ENCODE peak calls at places on chromosomes 11 and 22, in seven cellular contexts. One of them, this sample, is unnamed.

GRCh38 chr11:63866211-63866610 is 27.3 kb downstream of the MARK2 start:
- DNase-seq in H1: no peak
- DNase-seq in K562: peak
- DNase-seq in SK-N-SH: no peak
- DNase-seq in GM12878: peak
- DNase-seq in HepG2: no peak
- DNase-seq in HCT116: no peak
- DNase-seq in this sample: no peak

GRCh38 chr22:19880786-19881569 is 26.3 kb upstream of the GNB1L start:
- DNase-seq in GM12878: no peak
- DNase-seq in HepG2: peak
- DNase-seq in HCT116: peak
- DNase-seq in SK-N-SH: peak
- DNase-seq in K562: peak
- DNase-seq in H1: peak
- DNase-seq in this sample: peak

GRCh38 chr11:9855579-9856260 is 191.8 kb downstream of the SWAP70 start:
- DNase-seq in K562: no peak
- DNase-seq in GM12878: peak
- DNase-seq in SK-N-SH: no peak
- DNase-seq in HepG2: no peak
- DNase-seq in H1: no peak
- DNase-seq in HCT116: no peak
- DNase-seq in this sample: no peak

GRCh38 chr11:125414121-125414520 is 81.9 kb downstream of the FEZ1 start:
- DNase-seq in H1: no peak
- DNase-seq in HepG2: no peak
- DNase-seq in HCT116: no peak
- DNase-seq in SK-N-SH: no peak
- DNase-seq in K562: no peak
- DNase-seq in GM12878: no peak
- DNase-seq in this sample: no peak

GRCh38 chr11:62269654-62270278 is at the start of gene SCGB2A2:
- DNase-seq in SK-N-SH: no peak
- DNase-seq in HepG2: no peak
- DNase-seq in K562: no peak
- DNase-seq in GM12878: no peak
- DNase-seq in H1: no peak
- DNase-seq in HCT116: peak
- DNase-seq in this sample: no peak

GRCh38 chr11:64770120-64770519 is 8.2 kb downstream of the SF1 start:
- DNase-seq in H1: no peak
- DNase-seq in GM12878: no peak
- DNase-seq in HepG2: no peak
- DNase-seq in HCT116: no peak
- DNase-seq in K562: no peak
- DNase-seq in SK-N-SH: no peak
- DNase-seq in this sample: no peak

GRCh38 chr11:128686745-128687177 is 7.1 kb upstream of the FLI1 start:
- DNase-seq in GM12878: no peak
- DNase-seq in HCT116: no peak
- DNase-seq in HepG2: no peak
- DNase-seq in SK-N-SH: peak
- DNase-seq in K562: no peak
- DNase-seq in H1: no peak
- DNase-seq in this sample: no peak

GRCh38 chr22:45036154-45036553 is 26.3 kb upstream of the PHF21B start:
- DNase-seq in GM12878: no peak
- DNase-seq in SK-N-SH: no peak
- DNase-seq in K562: no peak
- DNase-seq in HepG2: no peak
- DNase-seq in HCT116: no peak
- DNase-seq in H1: no peak
- DNase-seq in this sample: no peak

GRCh38 chr22:44335903-44336803 is 23.4 kb upstream of the SHISAL1 start:
- DNase-seq in HCT116: no peak
- DNase-seq in SK-N-SH: no peak
- DNase-seq in HepG2: no peak
- DNase-seq in K562: no peak
- DNase-seq in H1: no peak
- DNase-seq in GM12878: no peak
- DNase-seq in this sample: no peak

GRCh38 chr11:33687733-33688479 is 12.7 kb downstream of the C11orf91 start:
- DNase-seq in HepG2: peak
- DNase-seq in GM12878: peak
- DNase-seq in SK-N-SH: peak
- DNase-seq in HCT116: peak
- DNase-seq in H1: no peak
- DNase-seq in K562: peak
- DNase-seq in this sample: no peak

GRCh38 chr22:30210235-30210831 is 36.2 kb downstream of the LIF start:
- DNase-seq in K562: no peak
- DNase-seq in GM12878: no peak
- DNase-seq in HepG2: peak
- DNase-seq in H1: no peak
- DNase-seq in HCT116: peak
- DNase-seq in SK-N-SH: peak
- DNase-seq in this sample: no peak

GRCh38 chr11:58530236-58530635 is 22.3 kb upstream of the OR5B21 start:
- DNase-seq in HCT116: no peak
- DNase-seq in H1: no peak
- DNase-seq in K562: no peak
- DNase-seq in GM12878: no peak
- DNase-seq in HepG2: no peak
- DNase-seq in SK-N-SH: no peak
- DNase-seq in this sample: no peak

GRCh38 chr11:72084076-72084475 is 3.4 kb downstream of the LRRC51 start:
- DNase-seq in GM12878: no peak
- DNase-seq in H1: no peak
- DNase-seq in SK-N-SH: no peak
- DNase-seq in HCT116: no peak
- DNase-seq in HepG2: no peak
- DNase-seq in K562: no peak
- DNase-seq in this sample: no peak

GRCh38 chr11:107565219-107565937 is at the start of gene ALKBH8:
- DNase-seq in K562: peak
- DNase-seq in HCT116: no peak
- DNase-seq in H1: no peak
- DNase-seq in SK-N-SH: peak
- DNase-seq in GM12878: peak
- DNase-seq in HepG2: peak
- DNase-seq in this sample: peak

GRCh38 chr22:31938258-31938657 is 6.1 kb upstream of the YWHAH start:
- DNase-seq in K562: no peak
- DNase-seq in HCT116: no peak
- DNase-seq in SK-N-SH: no peak
- DNase-seq in HepG2: no peak
- DNase-seq in H1: no peak
- DNase-seq in GM12878: no peak
- DNase-seq in this sample: no peak

DNA sequence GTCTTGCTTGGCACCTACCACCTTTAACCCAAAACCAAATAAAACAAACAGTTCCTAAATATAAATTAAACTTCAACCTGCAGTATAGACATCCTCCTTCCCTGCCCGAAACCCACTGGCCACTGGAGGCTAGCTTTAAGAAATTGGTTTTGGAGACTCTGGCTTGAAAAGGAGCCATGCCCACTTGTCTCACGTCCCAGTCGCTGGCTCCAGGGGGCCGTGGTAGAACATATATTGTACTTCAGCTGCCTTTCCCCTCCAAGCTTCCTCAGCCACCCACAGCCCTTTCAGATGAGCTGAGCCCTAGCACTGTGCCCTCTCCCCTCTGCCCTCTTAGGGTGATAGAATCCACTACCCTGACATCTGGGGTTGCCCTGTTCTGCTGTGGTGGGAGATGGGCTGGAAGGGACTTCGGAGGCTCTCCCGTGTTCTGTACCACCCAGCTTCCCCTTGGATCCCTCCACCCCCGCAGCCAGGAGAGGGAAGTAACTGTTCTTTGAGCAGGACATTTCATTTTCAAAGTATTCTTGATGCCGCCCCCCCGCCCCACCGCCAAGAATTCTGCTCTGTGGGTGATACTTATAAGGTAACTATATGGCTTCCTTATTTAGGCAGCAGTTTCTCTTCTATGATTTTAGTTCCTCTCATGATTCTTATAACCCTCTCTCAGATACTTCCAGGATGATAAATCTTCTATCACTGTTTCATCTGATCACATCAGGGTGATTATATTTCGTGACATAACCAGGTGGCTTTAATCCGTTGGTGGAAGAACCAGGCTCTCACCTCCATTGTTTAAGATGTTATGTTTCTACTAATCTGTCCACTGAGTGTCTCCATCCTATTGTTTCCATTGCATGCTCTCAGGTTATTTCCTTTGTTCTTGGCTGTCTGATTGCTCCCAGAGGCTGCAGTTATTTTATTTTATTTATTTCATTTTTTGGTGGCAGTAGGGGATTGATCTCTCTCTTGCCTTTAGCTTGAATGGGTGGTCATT is 24.0 kb downstream of the ZBTB16 start:
- DNase-seq in HCT116: no peak
- DNase-seq in HepG2: no peak
- DNase-seq in SK-N-SH: no peak
- DNase-seq in GM12878: no peak
- DNase-seq in H1: no peak
- DNase-seq in K562: no peak
- DNase-seq in this sample: no peak
- TF ChIP-seq SIN3A in HCT116: no peak
- TF ChIP-seq SIN3A in HepG2: no peak
- TF ChIP-seq SIN3A in SK-N-SH: no peak
- TF ChIP-seq SIN3A in GM12878: no peak
- TF ChIP-seq SIN3A in H1: no peak
- TF ChIP-seq SIN3A in K562: no peak
- TF ChIP-seq SIN3A in this sample: no peak

GRCh38 chr22:37741312-37741795 is 44.5 kb downstream of the TRIOBP start:
- DNase-seq in HCT116: no peak
- DNase-seq in K562: no peak
- DNase-seq in SK-N-SH: peak
- DNase-seq in GM12878: no peak
- DNase-seq in HepG2: peak
- DNase-seq in H1: no peak
- DNase-seq in this sample: no peak
- TF ChIP-seq SIN3A in HCT116: no peak
- TF ChIP-seq SIN3A in K562: no peak
- TF ChIP-seq SIN3A in SK-N-SH: no peak
- TF ChIP-seq SIN3A in GM12878: no peak
- TF ChIP-seq SIN3A in HepG2: no peak
- TF ChIP-seq SIN3A in H1: no peak
- TF ChIP-seq SIN3A in this sample: no peak

GRCh38 chr11:91859666-91860065 is 365.0 kb upstream of the FAT3 start:
- DNase-seq in HepG2: no peak
- DNase-seq in H1: no peak
- DNase-seq in K562: no peak
- DNase-seq in GM12878: no peak
- DNase-seq in HCT116: no peak
- DNase-seq in SK-N-SH: peak
- DNase-seq in this sample: no peak
- TF ChIP-seq SIN3A in HepG2: no peak
- TF ChIP-seq SIN3A in H1: no peak
- TF ChIP-seq SIN3A in K562: no peak
- TF ChIP-seq SIN3A in GM12878: no peak
- TF ChIP-seq SIN3A in HCT116: no peak
- TF ChIP-seq SIN3A in SK-N-SH: no peak
- TF ChIP-seq SIN3A in this sample: no peak

DNA sequence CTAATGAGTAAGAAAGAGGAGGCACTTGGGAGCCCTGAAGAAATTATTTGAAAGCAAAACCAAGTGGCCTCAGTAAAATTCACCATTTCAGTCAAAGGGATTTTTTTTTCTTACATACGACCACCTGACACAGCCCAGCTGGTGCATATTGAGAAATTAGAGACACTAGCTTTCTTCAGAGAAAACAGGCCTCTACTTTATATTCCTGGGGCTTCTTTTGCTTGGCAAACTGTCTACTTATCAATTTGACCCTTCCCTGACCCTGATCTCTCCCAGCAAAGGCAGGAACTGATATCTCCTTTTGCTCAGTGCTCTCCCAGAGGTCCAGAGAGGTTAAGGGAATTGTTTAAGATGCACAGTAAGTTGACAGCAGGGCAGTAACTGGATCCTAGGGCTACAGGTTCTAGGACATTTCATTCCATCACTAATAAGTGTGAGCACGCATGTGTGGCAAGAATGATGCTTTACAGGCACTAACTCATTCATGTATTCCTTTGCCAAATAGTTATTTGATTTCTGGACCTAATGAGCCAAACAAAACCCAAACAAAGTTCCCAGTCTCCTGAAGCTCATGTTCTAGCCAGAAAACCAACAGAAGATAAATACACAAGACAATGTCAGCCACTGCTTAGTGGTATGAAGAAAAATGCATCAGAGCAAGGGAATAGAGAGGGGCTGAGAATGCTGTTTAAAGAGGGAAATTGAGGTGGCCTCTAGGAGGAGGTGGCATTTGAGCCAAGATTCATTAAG is 467.6 kb downstream of the SOX6 start:
- DNase-seq in GM12878: no peak
- DNase-seq in K562: peak
- DNase-seq in HCT116: no peak
- DNase-seq in SK-N-SH: no peak
- DNase-seq in H1: no peak
- DNase-seq in HepG2: no peak
- DNase-seq in this sample: no peak
- TF ChIP-seq SIN3A in GM12878: no peak
- TF ChIP-seq SIN3A in K562: no peak
- TF ChIP-seq SIN3A in HCT116: no peak
- TF ChIP-seq SIN3A in SK-N-SH: no peak
- TF ChIP-seq SIN3A in H1: no peak
- TF ChIP-seq SIN3A in HepG2: no peak
- TF ChIP-seq SIN3A in this sample: no peak

GRCh38 chr11:78453140-78453935 is 35.7 kb upstream of the GAB2 start:
- DNase-seq in HepG2: no peak
- DNase-seq in H1: no peak
- DNase-seq in HCT116: no peak
- DNase-seq in GM12878: no peak
- DNase-seq in SK-N-SH: no peak
- DNase-seq in K562: no peak
- DNase-seq in this sample: no peak
- TF ChIP-seq SIN3A in HepG2: no peak
- TF ChIP-seq SIN3A in H1: no peak
- TF ChIP-seq SIN3A in HCT116: no peak
- TF ChIP-seq SIN3A in GM12878: no peak
- TF ChIP-seq SIN3A in SK-N-SH: no peak
- TF ChIP-seq SIN3A in K562: no peak
- TF ChIP-seq SIN3A in this sample: no peak